ENCODE peak calls at places on chromosomes 4 and X, in eight cellular contexts. B is AG04450; G is iris pigment epithelial cell; V is NCI-H69; E is left colon; I is tibial nerve; T is CD4-positive, alpha-beta T cell; C is aorta. S is an unnamed sample.

GRCh38 chrX:29040160-29040559 is 452.9 kb downstream of the IL1RAPL1 start:
- DNase-seq in T (no peak), V (no peak), C (no peak), E (no peak), G (no peak), I (no peak), B (no peak), S (no peak)

GRCh38 chrX:64198046-64198445 is 7.5 kb downstream of the AMER1 start:
- DNase-seq in G (no peak), V (no peak), I (no peak), T (no peak), C (no peak), B (no peak), E (no peak), S (no peak)

GRCh38 chrX:103656623-103657022 is 27.8 kb downstream of the TCEAL1 start:
- DNase-seq in I (no peak), B (no peak), V (no peak), T (no peak), C (no peak), G (peak; percentile 58), E (no peak), S (no peak)

GRCh38 chr4:52716364-52717151 is 34.7 kb downstream of the ERVMER34-1 start:
- DNase-seq in C (no peak), B (no peak), E (no peak), I (no peak), T (no peak), G (no peak), V (no peak), S (no peak)

GRCh38 chr4:176273741-176274140 is 4.7 kb upstream of the ASB5 start:
- DNase-seq in V (no peak), B (no peak), E (no peak), T (no peak), G (no peak), I (no peak), C (no peak), S (no peak)

GRCh38 chrX:111624169-111624568 is 56.8 kb upstream of the ALG13 start:
- DNase-seq in V (no peak), I (no peak), E (no peak), G (no peak), C (no peak), T (no peak), B (no peak), S (no peak)

GRCh38 chr4:1722551-1723071 is 1.3 kb downstream of the TACC3 start:
- DNase-seq in B (no peak), G (no peak), E (peak; percentile 30), V (no peak), C (no peak), T (no peak), I (no peak), S (no peak)

GRCh38 chr4:139229534-139230039 is 50.4 kb downstream of the MGARP start:
- DNase-seq in V (peak; percentile 57), I (no peak), B (no peak), C (no peak), G (peak; percentile 68), E (no peak), T (no peak), S (peak; percentile 51)

GRCh38 chr4:121690001-121690400 is 6.8 kb downstream of the ANXA5 start:
- DNase-seq in G (peak; percentile 89), B (no peak), C (no peak), V (no peak), E (no peak), I (no peak), T (no peak), S (no peak)

GRCh38 chr4:121339307-121339706 is 41.5 kb downstream of the QRFPR start:
- DNase-seq in E (no peak), C (no peak), B (no peak), T (no peak), I (no peak), V (no peak), G (peak; percentile 3), S (no peak)

GRCh38 chr4:25552580-25553271 is 102.9 kb upstream of the SLC34A2 start:
- DNase-seq in E (peak; percentile 65), B (no peak), C (no peak), V (no peak), T (no peak), G (no peak), I (no peak), S (peak; percentile 17)

GRCh38 chr4:47641755-47642154 is 156.7 kb downstream of the ATP10D start:
- DNase-seq in V (no peak), E (no peak), C (no peak), I (no peak), G (peak; percentile 55), T (no peak), B (no peak), S (no peak)

GRCh38 chr4:72857216-72857615 is 212.3 kb downstream of the COX18 start:
- DNase-seq in V (no peak), E (no peak), C (no peak), I (no peak), B (no peak), T (no peak), G (no peak), S (no peak)

GRCh38 chr4:55549888-55550287 is 3.2 kb upstream of the CLOCK start:
- DNase-seq in I (no peak), B (peak; percentile 50), E (no peak), G (peak; percentile 93), T (no peak), C (no peak), V (no peak), S (no peak)

GRCh38 chr4:30719363-30720020 is 677 bp upstream of the PCDH7 start:
- DNase-seq in B (no peak), I (no peak), T (no peak), C (peak; percentile 88), E (peak; percentile 33), G (peak; percentile 75), V (peak; percentile 56), S (peak; percentile 8)

GRCh38 chrX:55056820-55057690 is 17.8 kb upstream of the PAGE2B start:
- DNase-seq in G (peak; percentile 67), V (peak; percentile 6), I (no peak), C (no peak), B (no peak), T (peak; percentile 3), E (no peak), S (peak; percentile 22)

GRCh38 chr4:152536545-152537182 is 772 bp upstream of the FBXW7 start:
- DNase-seq in C (no peak), V (peak; percentile 70), B (no peak), T (peak; percentile 64), G (peak; percentile 70), E (no peak), I (no peak), S (no peak)

GRCh38 chr4:159413252-159413941 is 310.5 kb downstream of the RAPGEF2 start:
- DNase-seq in I (no peak), C (no peak), V (peak; percentile 5), B (no peak), T (no peak), E (no peak), G (peak; percentile 17), S (no peak)

GRCh38 chrX:20454117-20454516 is 187.4 kb upstream of the RPS6KA3 start:
- DNase-seq in E (no peak), I (no peak), V (no peak), T (no peak), B (no peak), C (no peak), G (no peak), S (no peak)

GRCh38 chr4:18518098-18518497 is 496.5 kb upstream of the LCORL start:
- DNase-seq in G (no peak), B (no peak), C (no peak), I (no peak), V (peak; percentile 86), T (no peak), E (no peak), S (no peak)

GRCh38 chr4:187256897-187257296 is 533.2 kb upstream of the FAT1 start:
- DNase-seq in V (peak; percentile 87), E (no peak), G (no peak), B (no peak), T (no peak), C (no peak), I (no peak), S (no peak)

GRCh38 chrX:132750312-132751042 is 208.0 kb downstream of the HS6ST2 start:
- DNase-seq in I (no peak), T (no peak), B (no peak), V (no peak), E (no peak), G (no peak), C (no peak), S (no peak)

GRCh38 chrX:63529961-63530360 is 178.8 kb upstream of the SPIN4 start:
- DNase-seq in V (no peak), C (no peak), B (no peak), I (no peak), E (no peak), T (no peak), G (no peak), S (no peak)

GRCh38 chr4:142380052-142380598 is 466.0 kb downstream of the INPP4B start:
- DNase-seq in I (no peak), C (no peak), T (no peak), E (no peak), V (no peak), G (no peak), B (no peak), S (no peak)

S was measured in KBM-7.